ENCODE peak calls at places on chromosome 15, in eight cellular contexts. S is IMR-90, X is heart left ventricle, C is ovary, T is NB4, D is HCT116, P is gastrocnemius medialis, B is Peyer's patch. L is an unnamed sample.

GRCh38 chr15:48992545-48992944 is 28.8 kb upstream of the SHC4 start:
- DNase-seq in S (no peak), X (no peak), C (no peak), T (peak; percentile 47), D (no peak), P (no peak), B (no peak), L (no peak)

GRCh38 chr15:60370804-60371700 is 26.7 kb downstream of the ANXA2 start:
- DNase-seq in S (peak; percentile 99), X (peak; percentile 72), C (peak; percentile 69), T (no peak), D (peak; percentile 97), P (peak; percentile 64), B (peak; percentile 77), L (peak; percentile 71)

GRCh38 chr15:60871152-60871551 is 357.9 kb downstream of the RORA start:
- DNase-seq in S (no peak), X (no peak), C (no peak), T (no peak), D (no peak), P (no peak), B (no peak), L (no peak)

GRCh38 chr15:70268698-70269251 is 171.1 kb upstream of the TLE3 start:
- DNase-seq in S (no peak), X (no peak), C (no peak), T (no peak), D (no peak), P (no peak), B (no peak), L (no peak)

GRCh38 chr15:26656080-26656479 is 116.8 kb downstream of the GABRB3 start:
- DNase-seq in S (no peak), X (no peak), C (no peak), T (no peak), D (no peak), P (no peak), B (no peak), L (no peak)

GRCh38 chr15:57343018-57343417 is 33.3 kb upstream of the CGNL1 start:
- DNase-seq in S (no peak), X (no peak), C (no peak), T (no peak), D (no peak), P (no peak), B (no peak), L (no peak)

GRCh38 chr15:52028431-52029093 is 9.5 kb downstream of the MAPK6 start:
- DNase-seq in S (no peak), X (no peak), C (no peak), T (no peak), D (no peak), P (no peak), B (no peak), L (no peak)

GRCh38 chr15:95988574-95988887 is 342.0 kb upstream of the NR2F2 start:
- DNase-seq in S (peak; percentile 50), X (no peak), C (peak; percentile 60), T (peak; percentile 81), D (no peak), P (peak; percentile 26), B (no peak), L (no peak)

GRCh38 chr15:72205896-72206676 is 8.5 kb upstream of the GRAMD2A start:
- DNase-seq in S (no peak), X (no peak), C (no peak), T (no peak), D (no peak), P (no peak), B (no peak), L (no peak)

GRCh38 chr15:73210630-73211029 is 158.1 kb downstream of the HCN4 start:
- DNase-seq in S (peak; percentile 17), X (no peak), C (no peak), T (no peak), D (no peak), P (no peak), B (no peak), L (no peak)

GRCh38 chr15:69200773-69201745 is 40.6 kb downstream of the GLCE start:
- DNase-seq in S (no peak), X (no peak), C (no peak), T (no peak), D (peak; percentile 48), P (no peak), B (peak; percentile 51), L (no peak)

GRCh38 chr15:87429754-87430153 is 826.8 kb downstream of the NTRK3 start:
- DNase-seq in S (no peak), X (no peak), C (no peak), T (no peak), D (no peak), P (no peak), B (no peak), L (no peak)

GRCh38 chr15:81092559-81092902 is 41.5 kb upstream of the CFAP161 start:
- DNase-seq in S (no peak), X (peak; percentile 57), C (peak; percentile 43), T (peak; percentile 9), D (no peak), P (peak; percentile 30), B (no peak), L (no peak)

GRCh38 chr15:43872416-43873020 is 45.7 kb downstream of the WDR76 start:
- DNase-seq in S (peak; percentile 83), X (no peak), C (peak; percentile 15), T (peak; percentile 67), D (peak; percentile 45), P (no peak), B (peak; percentile 55), L (peak; percentile 44)

GRCh38 chr15:25703726-25704125 is 159.4 kb downstream of the ATP10A start:
- DNase-seq in S (no peak), X (no peak), C (no peak), T (no peak), D (no peak), P (no peak), B (no peak), L (no peak)

GRCh38 chr15:48112242-48112641 is 8.5 kb upstream of the SLC24A5 start:
- DNase-seq in S (peak; percentile 30), X (no peak), C (no peak), T (peak; percentile 10), D (peak; percentile 0), P (no peak), B (no peak), L (no peak)

GRCh38 chr15:74235962-74236361 is at the start of gene CCDC33:
- DNase-seq in S (no peak), X (no peak), C (no peak), T (peak; percentile 89), D (no peak), P (no peak), B (peak; percentile 77), L (no peak)

GRCh38 chr15:31051646-31052045 is 49.9 kb downstream of the TRPM1 start:
- DNase-seq in S (no peak), X (no peak), C (no peak), T (peak; percentile 89), D (no peak), P (no peak), B (no peak), L (no peak)
- TF ChIP-seq POLR2A in S (no peak), X (no peak), C (no peak), T (no peak), D (no peak), P (no peak), B (no peak), L (no peak)

GRCh38 chr15:66386204-66387123 is at the start of gene MAP2K1:
- DNase-seq in S (peak; percentile 96), X (peak; percentile 99), C (peak; percentile 99), T (peak; percentile 97), D (peak; percentile 90), P (peak; percentile 98), B (peak; percentile 99), L (peak; percentile 83)
- TF ChIP-seq POLR2A in S (peak; percentile 93), X (no peak), C (peak; percentile 52), T (peak; percentile 81), D (peak; percentile 52), P (peak; percentile 83), B (peak; percentile 62), L (peak; percentile 72)

GRCh38 chr15:68195336-68196112 is 9.6 kb downstream of the CALML4 start:
- DNase-seq in S (no peak), X (no peak), C (no peak), T (no peak), D (no peak), P (no peak), B (peak; percentile 33), L (no peak)

GRCh38 chr15:68191555-68191954 is 13.6 kb downstream of the CALML4 start:
- DNase-seq in S (no peak), X (no peak), C (no peak), T (no peak), D (no peak), P (no peak), B (no peak), L (no peak)

GRCh38 chr15:68192117-68192516 is 13.0 kb downstream of the CALML4 start:
- DNase-seq in S (no peak), X (no peak), C (no peak), T (no peak), D (no peak), P (no peak), B (no peak), L (no peak)

GRCh38 chr15:68190048-68190447 is 15.1 kb downstream of the CALML4 start:
- DNase-seq in S (no peak), X (no peak), C (no peak), T (no peak), D (no peak), P (no peak), B (no peak), L (no peak)

GRCh38 chr15:68192804-68193521 is 12.2 kb downstream of the CALML4 start:
- DNase-seq in S (no peak), X (no peak), C (no peak), T (no peak), D (no peak), P (peak; percentile 48), B (no peak), L (no peak)
- TF ChIP-seq POLR2A in S (no peak), X (no peak), C (no peak), T (no peak), D (no peak), P (no peak), B (no peak), L (no peak)

GRCh38 chr15:84081391-84082168 is 154.0 kb upstream of the GOLGA6L4 start:
- DNase-seq in S (no peak), X (no peak), C (no peak), T (no peak), D (no peak), P (no peak), B (no peak), L (no peak)

GRCh38 chr15:84082739-84083138 is 152.8 kb upstream of the GOLGA6L4 start:
- DNase-seq in S (no peak), X (no peak), C (no peak), T (no peak), D (no peak), P (no peak), B (no peak), L (no peak)

DNA sequence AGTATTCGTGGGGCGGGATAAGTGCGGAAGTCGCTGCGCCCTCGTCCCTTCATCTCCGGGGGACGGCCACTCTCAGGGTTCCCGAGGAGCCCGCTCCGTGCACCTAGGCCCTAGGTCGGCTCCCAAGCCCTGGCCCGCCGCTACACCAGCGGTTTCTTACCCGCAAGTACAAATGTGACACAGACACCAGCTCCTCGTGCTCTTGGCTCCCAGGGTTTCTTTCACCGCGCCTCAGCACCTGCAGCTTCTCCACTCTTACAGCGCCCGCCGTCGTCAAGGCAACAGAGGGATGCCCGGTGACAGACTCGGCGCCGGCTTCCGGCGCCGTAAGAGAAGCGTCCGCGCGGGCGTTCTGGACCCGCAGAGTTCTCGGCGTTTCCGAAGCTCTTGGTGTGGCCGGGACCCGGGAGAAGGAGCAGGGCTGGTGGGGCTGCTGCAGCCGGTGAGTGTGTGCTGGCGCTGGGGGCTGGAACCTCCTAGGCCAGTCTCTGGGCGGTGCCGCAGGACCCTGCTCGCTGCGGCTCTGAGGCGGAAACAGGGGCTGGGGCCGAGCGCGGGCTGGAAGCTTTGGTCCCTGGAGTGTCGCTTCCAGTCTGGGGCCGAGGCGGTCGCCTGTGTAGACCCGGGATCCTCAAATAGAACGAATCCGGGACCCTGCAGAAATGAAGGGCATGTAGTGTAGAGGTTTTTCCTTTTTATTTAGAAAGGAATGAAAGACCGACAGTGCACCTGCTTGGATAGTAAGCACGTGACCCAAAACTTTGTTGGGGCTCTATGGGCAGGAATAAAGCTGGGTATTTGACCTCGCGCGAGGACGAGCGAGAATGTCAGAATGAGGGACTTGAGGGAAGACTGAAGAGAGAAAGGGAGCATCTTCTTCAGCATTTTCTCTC is 155.4 kb upstream of the GOLGA6L4 start:
- DNase-seq in S (peak; percentile 3), X (peak; percentile 18), C (peak; percentile 12), T (no peak), D (no peak), P (no peak), B (peak; percentile 46), L (no peak)
- TF ChIP-seq POLR2A in S (no peak), X (no peak), C (no peak), T (no peak), D (no peak), P (no peak), B (no peak), L (no peak)

L was measured in H54.